ENCODE peak calls at places on chromosome 16, in four cellular contexts. One of them, this sample, is unnamed.

GRCh38 chr16:30688701-30689100 is 10.3 kb upstream of the SRCAP start:
- DNase-seq in HepG2: no peak
- DNase-seq in H1: no peak
- DNase-seq in K562: peak; percentile 6
- DNase-seq in this sample: no peak

GRCh38 chr16:71542377-71542776 is 16.2 kb downstream of the CHST4 start:
- DNase-seq in HepG2: peak; percentile 63
- DNase-seq in K562: peak; percentile 58
- DNase-seq in H1: no peak
- DNase-seq in this sample: peak; percentile 14

GRCh38 chr16:83268164-83268563 is 539.6 kb upstream of the HSBP1 start:
- DNase-seq in K562: no peak
- DNase-seq in H1: no peak
- DNase-seq in HepG2: no peak
- DNase-seq in this sample: no peak

GRCh38 chr16:2229602-2230250 is 6.3 kb downstream of the E4F1 start:
- DNase-seq in H1: no peak
- DNase-seq in HepG2: no peak
- DNase-seq in K562: no peak
- DNase-seq in this sample: no peak

GRCh38 chr16:79380990-79381389 is 219.5 kb downstream of the MAF start:
- DNase-seq in K562: no peak
- DNase-seq in H1: no peak
- DNase-seq in HepG2: no peak
- DNase-seq in this sample: no peak

GRCh38 chr16:68744744-68745280 is 7.7 kb downstream of the CDH1 start:
- DNase-seq in H1: no peak
- DNase-seq in K562: no peak
- DNase-seq in HepG2: peak; percentile 97
- DNase-seq in this sample: no peak

GRCh38 chr16:65657051-65657450 is 535.2 kb upstream of the CDH11 start:
- DNase-seq in H1: no peak
- DNase-seq in HepG2: no peak
- DNase-seq in K562: no peak
- DNase-seq in this sample: peak; percentile 32

GRCh38 chr16:56362057-56362655 is 63.2 kb downstream of the AMFR start:
- DNase-seq in H1: no peak
- DNase-seq in K562: no peak
- DNase-seq in HepG2: no peak
- DNase-seq in this sample: no peak

GRCh38 chr16:57091990-57092785 is at the start of gene CPNE2:
- DNase-seq in HepG2: no peak
- DNase-seq in K562: peak; percentile 84
- DNase-seq in H1: no peak
- DNase-seq in this sample: peak; percentile 65

DNA sequence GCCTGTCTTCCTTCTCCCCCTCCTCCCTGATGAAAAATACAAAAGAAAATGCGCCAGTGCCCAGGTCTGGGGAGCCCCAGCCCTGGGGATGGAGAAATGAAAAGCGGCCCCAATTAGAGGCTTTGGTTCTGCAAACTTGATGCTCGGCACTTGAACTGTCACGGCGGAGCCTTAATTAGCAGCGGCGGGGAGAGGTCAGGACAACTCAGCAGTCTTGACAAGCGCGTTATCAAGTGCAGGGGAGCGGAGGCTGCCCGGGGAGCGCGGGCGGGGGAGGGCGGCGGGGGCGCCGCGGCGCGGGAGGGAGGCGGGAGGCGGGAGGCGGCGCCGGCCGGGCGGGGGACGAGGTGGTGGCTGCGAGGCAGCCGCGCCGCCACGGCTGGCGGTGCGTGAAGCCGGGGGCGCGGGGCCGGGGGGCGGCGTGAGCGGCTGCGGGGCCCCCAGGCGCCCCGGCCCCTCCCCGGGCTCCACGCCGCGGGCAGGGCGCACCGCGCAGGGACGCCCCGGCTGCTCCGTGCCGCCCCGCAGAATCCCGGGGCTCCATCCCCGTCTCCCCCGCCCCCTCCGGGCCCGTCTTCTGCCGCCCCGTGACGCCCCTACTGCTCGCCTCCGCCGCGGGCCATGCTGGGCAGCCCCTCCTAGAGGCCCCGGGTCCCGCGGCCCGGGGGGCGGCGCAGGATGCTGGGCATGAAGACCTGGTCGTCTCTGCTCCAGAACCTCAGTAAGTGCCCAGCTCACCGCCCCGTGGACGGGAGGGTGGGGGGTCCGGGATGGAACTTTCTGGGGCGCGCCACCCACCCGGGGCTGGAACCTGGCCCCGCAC is 150.5 kb upstream of the GSE1 start:
- DNase-seq in H1: no peak
- DNase-seq in K562: peak; percentile 95
- DNase-seq in HepG2: no peak
- DNase-seq in this sample: no peak
- TF ChIP-seq EZH2 in H1: no peak
- TF ChIP-seq EZH2 in K562: no peak
- TF ChIP-seq EZH2 in HepG2: no peak
- TF ChIP-seq EZH2 in this sample: peak; percentile 76

DNA sequence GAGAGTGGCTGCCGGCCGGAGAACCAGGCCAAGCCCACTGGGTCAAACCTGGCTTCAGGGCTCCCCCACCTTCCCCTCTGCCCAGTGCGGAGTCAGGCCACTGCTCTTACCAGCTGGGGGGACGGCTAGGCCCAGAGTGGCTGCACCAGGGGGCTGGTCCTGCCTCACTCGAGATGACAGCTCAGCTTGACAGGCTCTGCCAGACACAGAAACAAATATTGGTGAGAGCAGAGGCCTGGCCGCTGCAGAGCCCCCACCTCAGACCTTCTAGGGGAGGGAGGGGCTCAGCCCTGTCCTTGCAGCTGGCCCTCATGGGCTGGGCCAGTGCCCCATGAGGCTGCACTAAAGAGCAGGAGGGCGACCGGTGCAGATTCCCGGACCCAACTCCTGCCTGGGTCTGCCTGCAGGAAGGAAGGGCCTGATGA is 4.5 kb downstream of the NUDT16L1 start:
- DNase-seq in K562: no peak
- DNase-seq in H1: no peak
- DNase-seq in HepG2: no peak
- DNase-seq in this sample: no peak
- TF ChIP-seq JUN in K562: no peak
- TF ChIP-seq JUN in H1: no peak
- TF ChIP-seq JUN in HepG2: no peak
- TF ChIP-seq JUN in this sample: no peak

GRCh38 chr16:66846831-66847230 is 2.6 kb downstream of the CA7 start:
- DNase-seq in HepG2: no peak
- DNase-seq in K562: peak; percentile 4
- DNase-seq in H1: no peak
- DNase-seq in this sample: no peak
- TF ChIP-seq MAX in HepG2: no peak
- TF ChIP-seq MAX in K562: no peak
- TF ChIP-seq MAX in H1: no peak
- TF ChIP-seq MAX in this sample: no peak

GRCh38 chr16:15788846-15789239 is 68.0 kb downstream of the MYH11 start:
- DNase-seq in K562: no peak
- DNase-seq in H1: no peak
- DNase-seq in HepG2: no peak
- DNase-seq in this sample: no peak
- TF ChIP-seq EZH2 in K562: no peak
- TF ChIP-seq EZH2 in H1: no peak
- TF ChIP-seq EZH2 in HepG2: no peak
- TF ChIP-seq EZH2 in this sample: no peak

DNA sequence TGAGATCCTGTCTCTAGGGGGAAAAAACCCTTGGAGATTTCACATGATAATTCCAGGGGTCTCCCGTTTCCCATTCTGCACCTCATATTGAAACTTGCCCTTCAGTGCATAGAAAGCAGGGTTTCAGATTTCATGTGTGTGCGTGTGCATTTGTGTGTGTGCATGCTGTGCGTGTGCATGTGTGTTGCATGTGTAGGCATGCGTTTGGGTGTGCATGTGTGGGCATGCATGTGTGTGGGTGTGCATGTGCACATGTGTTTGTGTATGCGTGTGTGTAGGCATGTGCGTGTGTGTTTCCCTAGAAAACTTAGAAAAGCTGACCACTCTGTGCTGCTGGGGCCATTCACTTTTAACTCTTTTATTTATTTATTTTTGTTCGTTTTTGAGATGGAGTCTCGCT is 40.0 kb downstream of the IL21R start:
- DNase-seq in K562: no peak
- DNase-seq in H1: no peak
- DNase-seq in HepG2: no peak
- DNase-seq in this sample: no peak
- TF ChIP-seq JUN in K562: no peak
- TF ChIP-seq JUN in H1: no peak
- TF ChIP-seq JUN in HepG2: no peak
- TF ChIP-seq JUN in this sample: no peak

GRCh38 chr16:20866792-20867191 is 33.4 kb downstream of the DCUN1D3 start:
- DNase-seq in HepG2: no peak
- DNase-seq in H1: no peak
- DNase-seq in K562: no peak
- DNase-seq in this sample: no peak

GRCh38 chr16:20871258-20871657 is 28.9 kb downstream of the DCUN1D3 start:
- DNase-seq in K562: no peak
- DNase-seq in H1: no peak
- DNase-seq in HepG2: no peak
- DNase-seq in this sample: no peak

GRCh38 chr16:20867585-20867984 is 32.6 kb downstream of the DCUN1D3 start:
- DNase-seq in H1: no peak
- DNase-seq in HepG2: no peak
- DNase-seq in K562: no peak
- DNase-seq in this sample: no peak

GRCh38 chr16:20870122-20870521 is 30.0 kb downstream of the DCUN1D3 start:
- DNase-seq in H1: no peak
- DNase-seq in K562: no peak
- DNase-seq in HepG2: no peak
- DNase-seq in this sample: no peak

DNA sequence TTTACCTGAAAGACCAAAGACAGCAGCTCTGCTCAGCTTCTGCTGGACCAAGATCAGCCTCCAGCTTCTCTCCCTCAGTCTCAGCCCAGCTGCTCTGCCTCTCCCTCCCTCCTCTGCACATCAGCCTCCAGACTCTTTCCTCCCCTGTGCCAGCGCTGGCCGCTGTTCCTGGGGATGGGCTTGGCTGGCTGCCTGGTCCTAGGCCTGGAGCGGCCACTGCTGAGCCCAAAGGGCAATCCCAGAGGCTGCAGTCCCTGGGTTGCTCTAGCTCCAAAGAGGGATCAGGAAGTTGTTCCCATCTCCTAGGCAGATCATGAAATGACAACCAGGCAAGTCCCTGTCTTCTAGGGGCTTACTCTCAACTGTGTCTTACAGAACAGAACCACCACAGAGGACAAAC is 31.3 kb downstream of the DCUN1D3 start:
- DNase-seq in K562: no peak
- DNase-seq in H1: no peak
- DNase-seq in HepG2: peak; percentile 60
- DNase-seq in this sample: peak; percentile 74
- TF ChIP-seq MAX in K562: no peak
- TF ChIP-seq MAX in H1: no peak
- TF ChIP-seq MAX in HepG2: no peak
- TF ChIP-seq MAX in this sample: no peak

DNA sequence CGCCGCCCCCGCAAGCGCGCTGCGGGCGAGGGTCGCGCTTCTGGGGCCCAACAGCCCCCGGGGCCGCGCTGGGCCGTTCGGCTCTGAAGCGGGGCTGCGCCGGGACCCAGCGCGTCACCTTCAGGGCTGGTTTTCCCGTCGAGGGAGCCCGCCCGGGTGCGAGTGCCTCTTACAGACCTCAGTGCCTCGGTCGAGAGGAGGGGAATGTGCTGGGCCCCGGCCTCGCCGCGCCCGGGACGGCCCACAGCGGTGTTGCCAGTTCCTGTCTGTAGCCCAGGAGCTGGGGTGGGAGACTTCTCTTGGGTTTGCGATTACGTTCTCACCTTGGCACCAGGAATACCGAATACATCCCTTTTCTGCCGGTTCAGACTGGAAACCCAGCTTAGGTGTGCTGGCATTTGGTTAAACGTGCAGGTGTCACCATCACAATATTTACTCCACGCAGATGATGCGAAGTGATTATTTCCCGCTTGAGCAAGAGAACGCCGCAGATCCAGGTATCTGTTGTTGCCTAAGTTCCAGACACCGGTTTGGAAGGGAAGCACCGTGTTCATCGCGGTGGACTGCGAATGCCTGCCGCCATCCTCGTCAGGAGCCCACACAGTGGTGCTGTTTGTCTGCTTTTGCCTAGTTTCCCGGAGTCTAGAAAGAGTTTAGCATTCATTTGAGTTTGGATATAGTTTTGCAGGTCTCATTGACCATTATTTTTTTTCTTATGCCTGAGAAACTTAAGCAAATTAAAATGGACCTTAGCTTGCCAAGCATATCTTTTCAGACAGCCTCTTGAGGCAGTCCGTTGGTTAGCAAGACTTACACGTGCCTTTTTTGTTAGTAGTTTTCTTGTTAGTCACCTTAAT is 915 bp downstream of the MAP1LC3B start:
- DNase-seq in HepG2: no peak
- DNase-seq in H1: no peak
- DNase-seq in K562: peak; percentile 47
- DNase-seq in this sample: peak; percentile 63
- TF ChIP-seq EZH2 in HepG2: no peak
- TF ChIP-seq EZH2 in H1: no peak
- TF ChIP-seq EZH2 in K562: no peak
- TF ChIP-seq EZH2 in this sample: no peak

This sample was measured in endothelial cell of umbilical vein.